ENCODE peak calls at places on chromosomes 2 and 18, in four cellular contexts. L, H, K and S are unnamed samples.

GRCh38 chr2:45121236-45121927 is 112.1 kb upstream of the SIX2 start:
- ATAC-seq in K (no peak), H (no peak), L (peak; percentile 25), S (no peak)

GRCh38 chr18:10787293-10787901 is 261.6 kb downstream of the NAPG start:
- ATAC-seq in H (peak; percentile 94), L (peak; percentile 58), K (peak; percentile 55), S (peak; percentile 77)

GRCh38 chr2:7480431-7480830 is 563.2 kb downstream of the RNF144A start:
- ATAC-seq in L (no peak), H (peak; percentile 79), K (no peak), S (no peak)

GRCh38 chr2:143600136-143600535 is 470.9 kb downstream of the ARHGAP15 start:
- ATAC-seq in H (no peak), K (no peak), L (no peak), S (no peak)

GRCh38 chr2:170925923-170926322 is 3.1 kb upstream of the GORASP2 start:
- ATAC-seq in L (no peak), H (no peak), K (no peak), S (no peak)

GRCh38 chr2:238339395-238339780 is 19.1 kb downstream of the TRAF3IP1 start:
- ATAC-seq in H (no peak), K (peak; percentile 76), L (no peak), S (no peak)

GRCh38 chr2:164302786-164303185 is 318.5 kb downstream of the GRB14 start:
- ATAC-seq in L (no peak), K (no peak), H (no peak), S (no peak)

GRCh38 chr2:42028571-42029148 is 19.2 kb upstream of the PKDCC start:
- ATAC-seq in L (peak; percentile 45), K (no peak), H (no peak), S (no peak)

GRCh38 chr2:84816426-84817026 is 64.4 kb downstream of the TRABD2A start:
- ATAC-seq in H (peak; percentile 65), L (no peak), K (no peak), S (peak; percentile 39)

GRCh38 chr2:57696016-57696415 is 350.6 kb upstream of the VRK2 start:
- ATAC-seq in K (peak; percentile 76), H (no peak), L (no peak), S (no peak)

GRCh38 chr2:45691600-45691999 is 40.1 kb downstream of the PRKCE start:
- ATAC-seq in H (no peak), L (peak; percentile 44), K (no peak), S (no peak)